ENCODE peak calls at places on chromosomes 11 and 22, in six cellular contexts. W, T, B, U, M and Y are unnamed samples.

GRCh38 chr11:95229199-95230053 is 1.6 kb downstream of the SESN3 start:
- DNase-seq in U (no peak), W (no peak), M (peak; percentile 14), B (no peak), T (no peak), Y (no peak)

GRCh38 chr11:90448280-90448679 is 225.4 kb upstream of the CHORDC1 start:
- DNase-seq in B (no peak), T (no peak), M (no peak), W (no peak), U (no peak), Y (peak; percentile 77)

GRCh38 chr11:2091112-2091746 is 48.0 kb downstream of the IGF2 start:
- DNase-seq in T (no peak), B (no peak), W (peak; percentile 9), M (no peak), U (no peak), Y (no peak)

GRCh38 chr22:35589071-35589735 is 27.9 kb downstream of the MB start:
- DNase-seq in U (no peak), B (peak; percentile 5), T (peak; percentile 31), W (no peak), M (no peak), Y (no peak)

GRCh38 chr11:12280838-12281565 is 96.4 kb upstream of the PARVA start:
- DNase-seq in T (no peak), B (no peak), U (no peak), W (peak; percentile 22), M (peak; percentile 9), Y (no peak)

GRCh38 chr22:40426671-40427070 is 56.3 kb downstream of the SGSM3 start:
- DNase-seq in B (no peak), T (no peak), M (no peak), U (no peak), W (no peak), Y (no peak)

GRCh38 chr22:49717322-49717919 is 110.3 kb downstream of the BRD1 start:
- DNase-seq in T (no peak), B (no peak), U (no peak), W (no peak), M (no peak), Y (no peak)

GRCh38 chr11:111602865-111603632 is 800 bp downstream of the SIK2 start:
- DNase-seq in U (no peak), B (peak; percentile 24), W (peak; percentile 43), M (peak; percentile 74), T (no peak), Y (no peak)

GRCh38 chr22:38243007-38243775 is 29.6 kb downstream of the TMEM184B start:
- DNase-seq in T (no peak), M (no peak), B (no peak), W (peak; percentile 71), U (peak; percentile 77), Y (peak; percentile 74)

DNA sequence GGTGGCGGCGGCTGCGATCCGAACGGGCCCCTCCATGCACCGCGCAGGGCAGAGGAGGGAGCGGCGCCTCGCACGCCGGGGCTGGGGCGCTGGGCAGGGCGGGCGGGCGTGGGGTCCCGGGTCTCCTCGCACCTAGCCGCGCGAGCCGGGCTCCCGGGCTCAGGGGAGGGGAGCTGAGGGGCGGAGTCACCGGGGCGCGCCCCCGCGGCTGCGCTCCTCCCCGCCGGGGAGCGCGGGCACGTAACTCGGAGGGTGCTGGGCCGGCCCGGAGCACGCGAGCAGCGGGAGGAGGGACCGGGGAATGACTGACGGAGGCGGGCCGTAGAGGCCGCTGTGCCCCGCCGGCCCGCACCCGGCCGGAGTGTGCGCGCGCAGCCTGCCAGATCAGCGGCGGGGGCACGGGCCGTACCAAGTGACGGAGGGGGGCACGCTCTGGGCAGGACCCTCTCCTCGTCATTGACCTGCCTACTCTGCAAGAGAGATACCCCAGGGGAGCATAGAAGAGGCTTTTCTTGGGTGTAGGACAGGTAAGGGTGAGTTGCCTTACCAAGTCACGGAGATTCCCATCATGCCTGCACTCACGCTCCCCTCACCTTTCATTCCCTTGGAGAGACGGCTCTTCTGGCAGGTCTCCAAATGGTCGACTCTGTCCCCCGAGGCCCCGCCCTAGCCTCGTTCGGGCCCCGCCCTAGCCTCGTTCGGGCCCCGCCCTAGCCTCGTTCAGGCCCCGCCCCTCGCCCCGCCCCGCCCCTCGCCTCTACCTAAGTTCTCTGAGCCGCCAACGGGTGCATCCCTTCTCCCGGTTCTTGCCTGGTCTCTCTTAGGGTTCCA is at the start of gene CDON:
- DNase-seq in U (peak; percentile 96), B (peak; percentile 91), W (peak; percentile 95), M (peak; percentile 100), T (peak; percentile 87), Y (peak; percentile 86)
- TF ChIP-seq EP300 in U (peak; percentile 69), B (peak; percentile 75), W (no peak), M (no peak), T (peak; percentile 99), Y (peak; percentile 12)

DNA sequence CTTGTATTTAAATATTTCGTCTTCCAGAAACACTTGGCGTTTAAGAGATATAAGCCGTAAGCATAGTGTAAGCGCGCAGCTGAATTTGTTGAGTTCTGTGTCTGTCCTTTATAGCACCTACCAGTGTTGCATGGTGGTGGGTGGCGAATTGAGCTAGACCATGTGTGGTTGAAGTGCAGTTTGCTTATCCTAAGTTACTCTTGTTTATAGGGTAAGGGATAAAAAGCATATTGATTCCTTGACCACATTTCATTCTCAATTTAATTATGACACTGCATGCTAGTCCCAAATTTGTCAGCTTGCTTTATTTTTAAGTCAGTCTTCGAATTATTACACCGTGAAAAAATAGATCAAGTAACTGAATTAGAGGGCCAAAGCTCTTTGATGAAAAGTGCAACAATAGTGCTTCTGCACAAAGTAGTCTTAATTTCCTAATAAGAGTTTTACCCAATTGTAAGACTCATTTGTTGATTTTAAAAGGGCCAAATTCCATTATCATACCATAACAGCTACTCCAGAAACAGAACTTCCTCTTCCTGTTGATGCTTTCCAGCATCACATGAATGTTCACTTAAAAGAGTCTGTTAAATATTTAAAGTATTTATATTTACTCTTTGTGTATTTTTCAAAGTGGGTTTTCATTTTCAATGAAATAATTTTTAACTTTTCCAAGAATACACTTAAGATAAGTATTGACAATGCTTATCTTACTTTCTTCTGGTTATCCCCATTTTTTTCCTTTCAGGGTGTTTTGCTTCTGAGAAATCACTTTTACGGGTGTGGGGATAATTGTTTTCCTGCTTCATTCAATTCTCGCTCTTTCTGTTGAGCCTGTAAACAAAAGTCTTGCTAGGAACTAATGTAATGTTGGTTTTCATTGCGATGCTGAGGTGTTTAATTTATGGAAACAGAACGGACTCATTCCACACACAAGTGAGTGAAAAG is 2.0 kb downstream of the ARHGEF12 start:
- DNase-seq in T (no peak), M (no peak), W (no peak), B (no peak), U (no peak), Y (peak; percentile 27)
- TF ChIP-seq EP300 in T (no peak), M (no peak), W (no peak), B (no peak), U (no peak), Y (no peak)

DNA sequence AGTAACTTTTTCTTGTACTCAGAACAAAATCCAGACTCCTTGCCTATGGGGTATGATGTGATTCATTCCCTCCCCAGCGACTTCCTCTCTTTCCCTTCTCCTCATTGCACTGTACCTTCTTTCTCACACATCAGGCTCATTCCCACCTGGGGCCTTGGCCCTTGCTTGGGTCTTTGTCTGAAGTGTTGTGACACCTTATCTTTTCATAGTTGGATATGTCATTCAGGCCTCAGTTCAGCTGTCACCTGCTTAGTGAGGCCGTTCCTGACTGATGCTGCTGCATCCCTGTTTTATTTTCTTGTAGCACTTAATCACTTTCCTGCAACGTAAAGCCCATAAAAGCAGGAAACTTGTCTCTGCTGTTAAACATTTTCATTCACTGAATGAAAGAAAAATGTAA is 39.9 kb downstream of the ZDHHC13 start:
- DNase-seq in M (no peak), W (no peak), T (no peak), B (no peak), U (no peak), Y (no peak)
- TF ChIP-seq EP300 in M (no peak), W (no peak), T (no peak), B (no peak), U (no peak), Y (no peak)

GRCh38 chr11:40987895-40988435 is 471.5 kb downstream of the LRRC4C start:
- DNase-seq in T (no peak), M (no peak), B (no peak), W (no peak), U (no peak), Y (no peak)
- TF ChIP-seq EP300 in T (no peak), M (no peak), B (no peak), W (no peak), U (no peak), Y (no peak)